ENCODE peak calls at places on chromosomes 1 and 21, in seven cellular contexts. One of them, this sample, is unnamed.

GRCh38 chr21:46097826-46098286 is at the start of gene COL6A2:
- DNase-seq in mucosa of gallbladder: peak; percentile 35
- DNase-seq in NCI-H1417: no peak
- DNase-seq in NCI-H524: no peak
- DNase-seq in activated CD4-positive, alpha-beta T cell treated with anti-CD3 and anti-CD28 coated beads, Interleukin-2, amount 50 U/mL, for 4 hours: peak; percentile 37
- DNase-seq in fibroblast of the aortic adventitia: peak; percentile 53
- DNase-seq in GM23338: peak; percentile 85
- DNase-seq in this sample: peak; percentile 32

GRCh38 chr1:66294692-66295384 is 239.1 kb upstream of the SGIP1 start:
- DNase-seq in mucosa of gallbladder: no peak
- DNase-seq in NCI-H1417: no peak
- DNase-seq in NCI-H524: no peak
- DNase-seq in activated CD4-positive, alpha-beta T cell treated with anti-CD3 and anti-CD28 coated beads, Interleukin-2, amount 50 U/mL, for 4 hours: no peak
- DNase-seq in fibroblast of the aortic adventitia: peak; percentile 87
- DNase-seq in GM23338: no peak
- DNase-seq in this sample: peak; percentile 22

GRCh38 chr1:245537992-245538391 is 383.2 kb downstream of the KIF26B start:
- DNase-seq in mucosa of gallbladder: no peak
- DNase-seq in NCI-H1417: no peak
- DNase-seq in NCI-H524: no peak
- DNase-seq in activated CD4-positive, alpha-beta T cell treated with anti-CD3 and anti-CD28 coated beads, Interleukin-2, amount 50 U/mL, for 4 hours: no peak
- DNase-seq in fibroblast of the aortic adventitia: peak; percentile 75
- DNase-seq in GM23338: no peak
- DNase-seq in this sample: no peak

GRCh38 chr1:92511541-92511940 is 24.8 kb upstream of the GFI1 start:
- DNase-seq in mucosa of gallbladder: no peak
- DNase-seq in NCI-H1417: no peak
- DNase-seq in NCI-H524: no peak
- DNase-seq in activated CD4-positive, alpha-beta T cell treated with anti-CD3 and anti-CD28 coated beads, Interleukin-2, amount 50 U/mL, for 4 hours: no peak
- DNase-seq in fibroblast of the aortic adventitia: no peak
- DNase-seq in GM23338: no peak
- DNase-seq in this sample: no peak

GRCh38 chr1:154833841-154834240 is 36.2 kb downstream of the KCNN3 start:
- DNase-seq in mucosa of gallbladder: no peak
- DNase-seq in NCI-H1417: no peak
- DNase-seq in NCI-H524: no peak
- DNase-seq in activated CD4-positive, alpha-beta T cell treated with anti-CD3 and anti-CD28 coated beads, Interleukin-2, amount 50 U/mL, for 4 hours: no peak
- DNase-seq in fibroblast of the aortic adventitia: peak; percentile 13
- DNase-seq in GM23338: no peak
- DNase-seq in this sample: no peak

GRCh38 chr1:175628548-175629317 is 114.7 kb downstream of the TNR start:
- DNase-seq in mucosa of gallbladder: peak; percentile 11
- DNase-seq in NCI-H1417: no peak
- DNase-seq in NCI-H524: no peak
- DNase-seq in activated CD4-positive, alpha-beta T cell treated with anti-CD3 and anti-CD28 coated beads, Interleukin-2, amount 50 U/mL, for 4 hours: no peak
- DNase-seq in fibroblast of the aortic adventitia: no peak
- DNase-seq in GM23338: no peak
- DNase-seq in this sample: no peak

GRCh38 chr1:239308701-239309333 is 77.6 kb upstream of the CHRM3 start:
- DNase-seq in mucosa of gallbladder: peak; percentile 15
- DNase-seq in NCI-H1417: peak; percentile 5
- DNase-seq in NCI-H524: no peak
- DNase-seq in activated CD4-positive, alpha-beta T cell treated with anti-CD3 and anti-CD28 coated beads, Interleukin-2, amount 50 U/mL, for 4 hours: peak; percentile 7
- DNase-seq in fibroblast of the aortic adventitia: no peak
- DNase-seq in GM23338: peak; percentile 84
- DNase-seq in this sample: no peak

GRCh38 chr1:226945106-226945857 is 5.2 kb downstream of the COQ8A start:
- DNase-seq in mucosa of gallbladder: peak; percentile 91
- DNase-seq in NCI-H1417: peak; percentile 92
- DNase-seq in NCI-H524: no peak
- DNase-seq in activated CD4-positive, alpha-beta T cell treated with anti-CD3 and anti-CD28 coated beads, Interleukin-2, amount 50 U/mL, for 4 hours: no peak
- DNase-seq in fibroblast of the aortic adventitia: no peak
- DNase-seq in GM23338: peak; percentile 41
- DNase-seq in this sample: no peak

GRCh38 chr1:240474133-240474614 is 137.8 kb downstream of the GREM2 start:
- DNase-seq in mucosa of gallbladder: no peak
- DNase-seq in NCI-H1417: no peak
- DNase-seq in NCI-H524: no peak
- DNase-seq in activated CD4-positive, alpha-beta T cell treated with anti-CD3 and anti-CD28 coated beads, Interleukin-2, amount 50 U/mL, for 4 hours: no peak
- DNase-seq in fibroblast of the aortic adventitia: peak; percentile 94
- DNase-seq in GM23338: no peak
- DNase-seq in this sample: no peak

GRCh38 chr1:23166854-23167253 is 1.8 kb downstream of the LUZP1 start:
- DNase-seq in mucosa of gallbladder: no peak
- DNase-seq in NCI-H1417: no peak
- DNase-seq in NCI-H524: no peak
- DNase-seq in activated CD4-positive, alpha-beta T cell treated with anti-CD3 and anti-CD28 coated beads, Interleukin-2, amount 50 U/mL, for 4 hours: no peak
- DNase-seq in fibroblast of the aortic adventitia: no peak
- DNase-seq in GM23338: no peak
- DNase-seq in this sample: no peak

GRCh38 chr1:28668956-28669719 is 554 bp downstream of the GMEB1 start:
- DNase-seq in mucosa of gallbladder: no peak
- DNase-seq in NCI-H1417: peak; percentile 83
- DNase-seq in NCI-H524: no peak
- DNase-seq in activated CD4-positive, alpha-beta T cell treated with anti-CD3 and anti-CD28 coated beads, Interleukin-2, amount 50 U/mL, for 4 hours: peak; percentile 28
- DNase-seq in fibroblast of the aortic adventitia: peak; percentile 49
- DNase-seq in GM23338: peak; percentile 63
- DNase-seq in this sample: no peak

GRCh38 chr1:225813250-225813964 is 3.5 kb downstream of the EPHX1 start:
- DNase-seq in mucosa of gallbladder: peak; percentile 76
- DNase-seq in NCI-H1417: peak; percentile 79
- DNase-seq in NCI-H524: no peak
- DNase-seq in activated CD4-positive, alpha-beta T cell treated with anti-CD3 and anti-CD28 coated beads, Interleukin-2, amount 50 U/mL, for 4 hours: no peak
- DNase-seq in fibroblast of the aortic adventitia: peak; percentile 90
- DNase-seq in GM23338: peak; percentile 34
- DNase-seq in this sample: no peak

GRCh38 chr1:67052741-67053534 is 1.0 kb downstream of the SLC35D1 start:
- DNase-seq in mucosa of gallbladder: no peak
- DNase-seq in NCI-H1417: peak; percentile 65
- DNase-seq in NCI-H524: no peak
- DNase-seq in activated CD4-positive, alpha-beta T cell treated with anti-CD3 and anti-CD28 coated beads, Interleukin-2, amount 50 U/mL, for 4 hours: peak; percentile 19
- DNase-seq in fibroblast of the aortic adventitia: peak; percentile 49
- DNase-seq in GM23338: peak; percentile 36
- DNase-seq in this sample: no peak

GRCh38 chr21:36709868-36710728 is 11.2 kb downstream of the SIM2 start:
- DNase-seq in mucosa of gallbladder: no peak
- DNase-seq in NCI-H1417: no peak
- DNase-seq in NCI-H524: no peak
- DNase-seq in activated CD4-positive, alpha-beta T cell treated with anti-CD3 and anti-CD28 coated beads, Interleukin-2, amount 50 U/mL, for 4 hours: no peak
- DNase-seq in fibroblast of the aortic adventitia: no peak
- DNase-seq in GM23338: peak; percentile 69
- DNase-seq in this sample: no peak

GRCh38 chr1:186424539-186424938 is 36.4 kb downstream of the PDC start:
- DNase-seq in mucosa of gallbladder: no peak
- DNase-seq in NCI-H1417: no peak
- DNase-seq in NCI-H524: no peak
- DNase-seq in activated CD4-positive, alpha-beta T cell treated with anti-CD3 and anti-CD28 coated beads, Interleukin-2, amount 50 U/mL, for 4 hours: no peak
- DNase-seq in fibroblast of the aortic adventitia: no peak
- DNase-seq in GM23338: no peak
- DNase-seq in this sample: no peak

GRCh38 chr21:29256125-29256895 is 42.4 kb upstream of the BACH1 start:
- DNase-seq in mucosa of gallbladder: no peak
- DNase-seq in NCI-H1417: no peak
- DNase-seq in NCI-H524: peak; percentile 82
- DNase-seq in activated CD4-positive, alpha-beta T cell treated with anti-CD3 and anti-CD28 coated beads, Interleukin-2, amount 50 U/mL, for 4 hours: no peak
- DNase-seq in fibroblast of the aortic adventitia: no peak
- DNase-seq in GM23338: no peak
- DNase-seq in this sample: no peak

GRCh38 chr1:224880593-224881307 is 48.7 kb upstream of the DNAH14 start:
- DNase-seq in mucosa of gallbladder: no peak
- DNase-seq in NCI-H1417: no peak
- DNase-seq in NCI-H524: no peak
- DNase-seq in activated CD4-positive, alpha-beta T cell treated with anti-CD3 and anti-CD28 coated beads, Interleukin-2, amount 50 U/mL, for 4 hours: no peak
- DNase-seq in fibroblast of the aortic adventitia: no peak
- DNase-seq in GM23338: peak; percentile 93
- DNase-seq in this sample: no peak

GRCh38 chr1:194004146-194004545 is 817.7 kb upstream of the B3GALT2 start:
- DNase-seq in mucosa of gallbladder: no peak
- DNase-seq in NCI-H1417: peak; percentile 49
- DNase-seq in NCI-H524: no peak
- DNase-seq in activated CD4-positive, alpha-beta T cell treated with anti-CD3 and anti-CD28 coated beads, Interleukin-2, amount 50 U/mL, for 4 hours: no peak
- DNase-seq in fibroblast of the aortic adventitia: no peak
- DNase-seq in GM23338: peak; percentile 1
- DNase-seq in this sample: no peak